ENCODE peak calls at places on chromosomes 6 and 20, in five cellular contexts. X is transverse colon, R is BJ, G is fibroblast of pulmonary artery, P is astrocyte of the spinal cord. V is an unnamed sample.

GRCh38 chr6:31356946-31357466 is at the start of gene HLA-B:
- DNase-seq in X (peak), G (peak), P (peak), R (peak), V (peak)

GRCh38 chr6:114007451-114007953 is 36.6 kb upstream of the HDAC2 start:
- DNase-seq in X (no peak), G (no peak), P (peak), R (no peak), V (no peak)

GRCh38 chr6:103893082-103893481 is 966.6 kb downstream of the HACE1 start:
- DNase-seq in R (no peak), P (peak), X (no peak), G (peak), V (peak)

GRCh38 chr20:32742322-32743236 is 688 bp downstream of the COMMD7 start:
- DNase-seq in G (no peak), X (no peak), R (no peak), P (no peak), V (no peak)

GRCh38 chr6:140079328-140079727 is 704.9 kb upstream of the CITED2 start:
- DNase-seq in X (no peak), P (no peak), G (peak), R (no peak), V (no peak)

GRCh38 chr6:26555505-26556262 is 17.5 kb downstream of the HMGN4 start:
- DNase-seq in P (peak), G (no peak), R (no peak), X (no peak), V (peak)

GRCh38 chr6:20800229-20800628 is 266.0 kb downstream of the CDKAL1 start:
- DNase-seq in P (no peak), X (no peak), G (no peak), R (no peak), V (no peak)

GRCh38 chr6:90110971-90111370 is 185.7 kb downstream of the BACH2 start:
- DNase-seq in P (no peak), X (no peak), R (no peak), G (no peak), V (no peak)

GRCh38 chr6:5150676-5151075 is 65.5 kb downstream of the PPP1R3G start:
- DNase-seq in G (no peak), P (no peak), X (no peak), R (no peak), V (no peak)

GRCh38 chr20:44422083-44422482 is 53.6 kb upstream of the TTPAL start:
- DNase-seq in P (peak), X (peak), R (no peak), G (peak), V (peak)

GRCh38 chr6:9250852-9251251 is 815.5 kb upstream of the SLC35B3 start:
- DNase-seq in X (peak), G (peak), R (no peak), P (peak), V (peak)

GRCh38 chr6:158591134-158591809 is 31.4 kb downstream of the TMEM181 start:
- DNase-seq in G (no peak), P (no peak), X (no peak), R (no peak), V (no peak)

GRCh38 chr6:122372647-122373046 is 26.8 kb upstream of the HSF2 start:
- DNase-seq in R (no peak), G (peak), X (no peak), P (peak), V (no peak)

GRCh38 chr20:37340998-37341397 is 4.9 kb upstream of the SRC start:
- DNase-seq in R (no peak), P (no peak), G (no peak), X (no peak), V (no peak)

GRCh38 chr6:32108094-32108627 is 977 bp downstream of the TNXB start:
- DNase-seq in X (peak), R (no peak), P (no peak), G (peak), V (no peak)

GRCh38 chr20:9110365-9110764 is 41.5 kb downstream of the PLCB4 start:
- DNase-seq in R (no peak), G (no peak), X (no peak), P (peak), V (no peak)

GRCh38 chr6:169933839-169934698 is 182.6 kb downstream of the ERMARD start:
- DNase-seq in X (peak), P (no peak), R (no peak), G (peak), V (no peak)

GRCh38 chr6:9481292-9482029 is 933.4 kb downstream of the TFAP2A start:
- DNase-seq in R (no peak), X (no peak), G (no peak), P (peak), V (peak)

GRCh38 chr6:32413427-32414047 is 6.6 kb upstream of the BTNL2 start:
- DNase-seq in R (peak), X (peak), G (peak), P (peak), V (peak)

GRCh38 chr6:131656667-131657066 is 19.6 kb downstream of the ENPP3 start:
- DNase-seq in G (no peak), X (no peak), R (no peak), P (no peak), V (no peak)

GRCh38 chr6:80003841-80004198 is 629 bp upstream of the TTK start:
- DNase-seq in P (no peak), R (no peak), G (no peak), X (peak), V (peak)

DNA sequence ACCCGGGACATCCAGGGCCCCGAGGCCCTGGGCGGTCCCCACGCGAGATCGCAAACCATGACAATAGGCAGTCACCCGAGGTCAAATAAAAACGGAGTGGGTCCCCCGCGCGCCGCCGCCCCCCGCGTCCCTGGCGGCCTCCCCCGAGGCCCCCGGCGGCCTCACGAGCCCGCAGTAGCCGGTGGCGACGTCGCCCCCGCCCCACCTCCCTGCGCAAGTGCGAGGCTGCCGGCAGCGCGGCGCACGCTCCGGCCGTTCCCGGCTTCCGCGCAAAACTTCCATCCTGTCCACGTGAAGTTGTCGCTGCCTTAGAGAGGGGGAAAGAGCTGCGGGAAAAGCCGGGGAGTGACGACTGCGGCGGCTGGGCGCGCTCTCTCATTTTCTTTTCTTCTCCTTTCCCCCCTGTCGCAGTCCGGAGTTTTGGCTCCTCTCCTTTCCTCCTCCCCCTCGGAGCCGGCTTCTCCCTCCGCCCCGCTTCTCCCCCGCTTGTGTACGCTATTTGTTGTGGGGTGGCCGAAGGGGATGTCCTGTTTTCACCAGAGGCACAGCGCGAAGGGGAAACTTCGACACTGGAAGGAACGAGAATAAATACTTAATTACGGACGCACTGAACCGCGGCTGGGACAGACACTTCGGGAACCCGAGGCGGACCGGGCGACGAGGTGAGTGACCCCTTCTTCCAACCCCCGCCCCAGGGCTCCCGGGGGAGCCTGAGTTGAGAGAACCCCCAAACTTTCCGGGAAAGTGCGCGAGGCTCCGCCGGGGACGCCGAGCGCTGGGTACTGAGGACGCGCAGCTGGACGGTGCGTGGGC is at the start of gene EYA4:
- DNase-seq in G (peak), P (peak), X (no peak), R (no peak), V (peak)
- TF ChIP-seq CTCF in G (no peak), P (no peak), X (no peak), R (no peak), V (no peak)

DNA sequence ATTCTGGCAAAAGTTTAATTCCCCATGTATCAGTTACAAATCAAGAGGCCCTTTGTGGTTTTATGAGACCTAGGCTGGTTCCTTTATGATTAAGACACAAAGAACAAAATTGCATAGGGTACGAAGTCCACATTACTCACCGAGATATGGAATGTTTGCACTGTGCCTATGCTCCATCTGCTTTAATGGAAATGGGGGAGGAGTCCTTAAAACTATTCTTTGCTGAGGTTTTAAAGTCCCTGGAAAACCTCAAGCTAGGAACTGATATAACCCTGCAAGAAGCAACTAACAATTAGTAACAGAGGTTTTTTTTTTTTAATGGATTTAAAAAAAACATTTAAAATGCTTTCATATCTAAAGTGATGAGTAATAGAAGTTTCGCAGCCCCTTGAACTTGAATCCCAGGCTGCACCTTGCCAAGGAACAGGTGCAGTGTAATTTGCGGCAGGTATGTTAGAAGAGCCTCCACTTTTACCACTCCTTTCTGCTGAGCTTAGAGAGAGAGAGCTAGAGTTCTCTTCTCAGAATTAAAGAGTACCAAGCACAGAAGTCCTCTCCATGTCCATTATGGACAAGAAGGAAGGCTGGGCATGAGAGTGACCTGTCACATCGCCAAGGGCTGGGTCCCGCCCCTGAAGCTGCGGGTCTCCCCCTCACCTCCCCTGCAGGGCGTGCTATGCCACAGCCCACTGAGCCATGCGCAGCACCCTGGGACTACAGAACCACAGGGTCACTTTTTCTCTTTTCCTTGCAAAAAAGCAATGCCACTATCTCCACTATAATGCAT is 2.3 kb downstream of the SERPINB1 start:
- DNase-seq in G (peak), X (peak), R (no peak), P (peak), V (peak)
- H3K4me3 ChIP-seq in G (no peak), X (peak), R (no peak), P (no peak), V (no peak)

GRCh38 chr6:137166247-137167098 is 7.0 kb downstream of the IL22RA2 start:
- DNase-seq in G (no peak), P (no peak), X (no peak), R (no peak), V (no peak)
- TF ChIP-seq CTCF in G (no peak), P (no peak), X (no peak), R (no peak), V (no peak)

GRCh38 chr20:49216991-49217578 is 2.1 kb upstream of the DDX27 start:
- DNase-seq in G (peak), P (peak), X (peak), R (peak), V (peak)
- H3K4me3 ChIP-seq in G (no peak), P (no peak), X (no peak), R (no peak), V (no peak)

GRCh38 chr6:10877012-10877411 is 4.8 kb downstream of the GCM2 start:
- DNase-seq in G (no peak), X (no peak), P (no peak), R (no peak), V (no peak)
- TF ChIP-seq CTCF in G (no peak), X (no peak), P (no peak), R (no peak), V (no peak)

DNA sequence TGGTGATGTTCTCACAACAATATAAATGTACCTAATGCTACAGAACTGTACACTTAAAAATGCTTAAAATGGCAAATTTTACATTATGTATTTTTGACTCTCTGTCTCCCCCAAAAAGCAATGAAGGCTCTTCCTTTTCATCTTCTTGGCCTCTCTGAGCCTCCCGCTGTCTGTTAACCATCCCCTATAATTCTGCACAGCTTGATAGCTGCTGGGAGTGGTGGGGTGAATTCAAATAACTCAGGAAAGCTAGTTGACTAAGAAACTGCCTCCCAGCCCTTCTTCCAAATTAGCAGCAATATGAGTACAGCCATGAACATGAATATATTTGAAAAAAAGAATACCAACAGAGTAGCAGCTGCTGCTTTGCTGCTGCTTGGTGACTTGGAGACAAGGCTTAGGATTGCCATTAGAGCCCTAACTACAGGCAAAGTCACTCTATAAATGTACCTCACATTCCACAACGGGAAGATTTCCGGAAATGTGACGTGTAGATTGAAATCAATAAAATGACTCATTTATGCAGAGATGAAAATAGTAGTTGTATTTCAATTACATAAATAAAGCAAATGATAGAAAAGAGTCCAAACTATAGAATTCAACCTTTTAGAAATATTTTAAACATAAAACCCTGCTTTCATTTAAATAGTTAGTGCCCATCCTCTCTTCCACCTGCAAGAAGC is 200.1 kb upstream of the HEY2 start:
- DNase-seq in P (no peak), X (no peak), G (no peak), R (no peak), V (no peak)
- H3K4me3 ChIP-seq in P (no peak), X (no peak), G (no peak), R (no peak), V (no peak)